ENCODE peak calls at places on chromosomes 7 and 10, in eight cellular contexts. M is prostate gland, O is OCI-LY7, I is Peyer's patch, V is heart right ventricle, Y is hepatocyte, J is AG04450, U is brain microvascular endothelial cell. Z is an unnamed sample.

GRCh38 chr7:20301311-20301939 is 29.3 kb upstream of the ITGB8 start:
- DNase-seq in M (no peak), O (no peak), I (no peak), V (no peak), Y (no peak), J (no peak), U (peak), Z (no peak)

GRCh38 chr10:77467422-77467963 is 170.1 kb downstream of the KCNMA1 start:
- DNase-seq in M (no peak), O (no peak), I (no peak), V (no peak), Y (no peak), J (no peak), U (no peak), Z (no peak)

GRCh38 chr10:42753126-42753506 is 29.5 kb upstream of the BMS1 start:
- DNase-seq in M (peak), O (no peak), I (peak), V (peak), Y (peak), J (peak), U (peak), Z (peak)

GRCh38 chr7:155533120-155533826 is 13.1 kb downstream of the CNPY1 start:
- DNase-seq in M (no peak), O (no peak), I (no peak), V (no peak), Y (no peak), J (no peak), U (no peak), Z (no peak)

GRCh38 chr10:5583525-5584175 is 58.9 kb downstream of the CALML3 start:
- DNase-seq in M (peak), O (peak), I (peak), V (peak), Y (peak), J (no peak), U (no peak), Z (peak)

GRCh38 chr10:61280303-61280702 is 172.9 kb downstream of the TMEM26 start:
- DNase-seq in M (no peak), O (no peak), I (no peak), V (no peak), Y (no peak), J (no peak), U (peak), Z (no peak)

GRCh38 chr7:34759477-34760125 is 101.6 kb downstream of the NPSR1 start:
- DNase-seq in M (no peak), O (peak), I (no peak), V (no peak), Y (peak), J (no peak), U (peak), Z (no peak)

GRCh38 chr7:38294926-38295325 is 21.5 kb upstream of the TARP start:
- DNase-seq in M (no peak), O (no peak), I (no peak), V (no peak), Y (no peak), J (no peak), U (no peak), Z (no peak)

GRCh38 chr10:112389147-112389822 is 15.4 kb downstream of the ACSL5 start:
- DNase-seq in M (no peak), O (peak), I (peak), V (peak), Y (peak), J (no peak), U (peak), Z (peak)

GRCh38 chr7:78395298-78396120 is 596.9 kb downstream of the PHTF2 start:
- DNase-seq in M (no peak), O (no peak), I (no peak), V (no peak), Y (no peak), J (no peak), U (no peak), Z (no peak)

GRCh38 chr7:132348341-132348740 is 227.9 kb downstream of the PLXNA4 start:
- DNase-seq in M (no peak), O (no peak), I (no peak), V (no peak), Y (no peak), J (no peak), U (no peak), Z (no peak)

GRCh38 chr10:21021843-21022594 is 124.9 kb upstream of the NEBL start:
- DNase-seq in M (no peak), O (peak), I (no peak), V (no peak), Y (peak), J (no peak), U (no peak), Z (no peak)

GRCh38 chr10:22681783-22682183 is 32.6 kb downstream of the PIP4K2A start:
- DNase-seq in M (peak), O (no peak), I (no peak), V (no peak), Y (peak), J (no peak), U (peak), Z (no peak)

GRCh38 chr10:95363303-95363912 is 72.6 kb upstream of the PDLIM1 start:
- DNase-seq in M (peak), O (peak), I (peak), V (peak), Y (peak), J (no peak), U (peak), Z (peak)

GRCh38 chr10:113225903-113226302 is 275.9 kb downstream of the TCF7L2 start:
- DNase-seq in M (no peak), O (no peak), I (no peak), V (no peak), Y (no peak), J (no peak), U (no peak), Z (no peak)

GRCh38 chr10:11830836-11831519 is 7.8 kb downstream of the PROSER2 start:
- DNase-seq in M (peak), O (no peak), I (no peak), V (no peak), Y (peak), J (no peak), U (no peak), Z (no peak)

GRCh38 chr7:48091506-48092433 is 2.7 kb downstream of the UPP1 start:
- DNase-seq in M (no peak), O (no peak), I (no peak), V (no peak), Y (no peak), J (no peak), U (no peak), Z (no peak)

GRCh38 chr7:140889645-140890044 is 35.1 kb downstream of the BRAF start:
- DNase-seq in M (no peak), O (no peak), I (no peak), V (no peak), Y (no peak), J (no peak), U (no peak), Z (no peak)

GRCh38 chr10:118332948-118333710 is 9.0 kb downstream of the FAM204A start:
- DNase-seq in M (peak), O (no peak), I (no peak), V (no peak), Y (peak), J (no peak), U (no peak), Z (no peak)

GRCh38 chr10:34415039-34415438 is 400.1 kb downstream of the PARD3 start:
- DNase-seq in M (no peak), O (no peak), I (no peak), V (no peak), Y (no peak), J (no peak), U (no peak), Z (no peak)

GRCh38 chr7:123658023-123658422 is 2.4 kb downstream of the LMOD2 start:
- DNase-seq in M (no peak), O (no peak), I (no peak), V (no peak), Y (no peak), J (no peak), U (no peak), Z (no peak)

GRCh38 chr7:148473694-148474222 is 116.8 kb upstream of the C7orf33 start:
- DNase-seq in M (no peak), O (no peak), I (no peak), V (no peak), Y (no peak), J (no peak), U (no peak), Z (no peak)

GRCh38 chr10:126133082-126133620 is 236.8 kb downstream of the FANK1 start:
- DNase-seq in M (no peak), O (no peak), I (no peak), V (no peak), Y (no peak), J (no peak), U (no peak), Z (no peak)

GRCh38 chr10:80408198-80409085 is at the start of gene PRXL2A:
- DNase-seq in M (peak), O (no peak), I (peak), V (peak), Y (peak), J (no peak), U (peak), Z (peak)

GRCh38 chr7:41205600-41205999 is 497.3 kb downstream of the INHBA start:
- DNase-seq in M (no peak), O (no peak), I (no peak), V (no peak), Y (no peak), J (no peak), U (no peak), Z (peak)

GRCh38 chr10:13608246-13608853 is 21.6 kb downstream of the PRPF18 start:
- DNase-seq in M (peak), O (no peak), I (no peak), V (no peak), Y (no peak), J (no peak), U (no peak), Z (no peak)

GRCh38 chr10:59181668-59182067 is 5.2 kb downstream of the PHYHIPL start:
- DNase-seq in M (peak), O (peak), I (peak), V (peak), Y (peak), J (no peak), U (peak), Z (peak)

GRCh38 chr7:107939472-107940145 is 48.6 kb downstream of the DLD start:
- DNase-seq in M (no peak), O (no peak), I (peak), V (peak), Y (no peak), J (no peak), U (peak), Z (no peak)

GRCh38 chr10:15387021-15387420 is 15.9 kb upstream of the FAM171A1 start:
- DNase-seq in M (no peak), O (no peak), I (no peak), V (no peak), Y (no peak), J (no peak), U (no peak), Z (no peak)

GRCh38 chr7:148620749-148621372 is 30.3 kb downstream of the C7orf33 start:
- DNase-seq in M (no peak), O (no peak), I (no peak), V (no peak), Y (peak), J (no peak), U (no peak), Z (no peak)

DNA sequence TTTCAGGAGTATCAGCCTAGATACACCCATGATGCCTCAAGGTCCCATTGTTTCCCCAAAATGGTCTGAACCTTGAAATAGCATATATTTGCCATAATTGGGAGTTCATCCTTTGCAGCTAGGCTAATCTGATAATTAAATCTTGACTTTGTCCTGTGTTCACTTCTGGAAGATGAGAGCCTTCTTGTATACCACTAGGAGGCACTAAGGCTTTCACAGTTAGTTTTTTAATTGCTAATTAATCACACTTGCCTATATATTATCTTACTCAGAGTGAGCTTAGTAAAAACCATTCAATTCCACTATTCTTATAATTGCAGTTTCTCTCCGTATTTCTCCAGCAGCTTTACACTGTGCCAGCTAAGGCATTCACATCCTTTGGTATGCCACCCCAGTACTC is 48.7 kb upstream of the MAGI2 start:
- DNase-seq in M (no peak), O (no peak), I (no peak), V (no peak), Y (no peak), J (no peak), U (no peak), Z (no peak)
- TF ChIP-seq CTCF in M (no peak), O (peak), I (peak), V (no peak), Y (peak), J (no peak), U (peak), Z (no peak)

GRCh38 chr7:151381333-151382078 is 28.3 kb downstream of the WDR86 start:
- DNase-seq in M (no peak), O (peak), I (peak), V (no peak), Y (no peak), J (no peak), U (no peak), Z (no peak)
- H3K4me3 ChIP-seq in M (peak), O (peak), I (peak), V (peak), Y (no peak), J (no peak), U (no peak), Z (peak)

GRCh38 chr10:25808372-25808771 is 125.7 kb upstream of the MYO3A start:
- DNase-seq in M (no peak), O (no peak), I (no peak), V (no peak), Y (no peak), J (no peak), U (no peak), Z (no peak)
- TF ChIP-seq CTCF in M (no peak), O (no peak), I (no peak), V (no peak), Y (no peak), J (no peak), U (no peak), Z (no peak)

GRCh38 chr7:131188367-131189339 is 139.0 kb upstream of the MKLN1 start:
- DNase-seq in M (no peak), O (no peak), I (no peak), V (no peak), Y (peak), J (peak), U (peak), Z (peak)
- H3K4me3 ChIP-seq in M (no peak), O (no peak), I (no peak), V (no peak), Y (no peak), J (no peak), U (no peak), Z (no peak)

GRCh38 chr10:66586897-66587679 is 338.7 kb upstream of the LRRTM3 start:
- DNase-seq in M (no peak), O (no peak), I (no peak), V (no peak), Y (no peak), J (no peak), U (no peak), Z (no peak)

GRCh38 chr10:66587680-66588050 is 338.2 kb upstream of the LRRTM3 start:
- DNase-seq in M (no peak), O (no peak), I (no peak), V (no peak), Y (no peak), J (no peak), U (no peak), Z (no peak)

GRCh38 chr10:66591865-66592264 is 334.0 kb upstream of the LRRTM3 start:
- DNase-seq in M (no peak), O (no peak), I (no peak), V (no peak), Y (no peak), J (no peak), U (no peak), Z (no peak)

GRCh38 chr10:66586073-66586472 is 339.8 kb upstream of the LRRTM3 start:
- DNase-seq in M (no peak), O (no peak), I (no peak), V (no peak), Y (peak), J (no peak), U (peak), Z (no peak)
- TF ChIP-seq CTCF in M (no peak), O (peak), I (peak), V (no peak), Y (peak), J (peak), U (peak), Z (no peak)

DNA sequence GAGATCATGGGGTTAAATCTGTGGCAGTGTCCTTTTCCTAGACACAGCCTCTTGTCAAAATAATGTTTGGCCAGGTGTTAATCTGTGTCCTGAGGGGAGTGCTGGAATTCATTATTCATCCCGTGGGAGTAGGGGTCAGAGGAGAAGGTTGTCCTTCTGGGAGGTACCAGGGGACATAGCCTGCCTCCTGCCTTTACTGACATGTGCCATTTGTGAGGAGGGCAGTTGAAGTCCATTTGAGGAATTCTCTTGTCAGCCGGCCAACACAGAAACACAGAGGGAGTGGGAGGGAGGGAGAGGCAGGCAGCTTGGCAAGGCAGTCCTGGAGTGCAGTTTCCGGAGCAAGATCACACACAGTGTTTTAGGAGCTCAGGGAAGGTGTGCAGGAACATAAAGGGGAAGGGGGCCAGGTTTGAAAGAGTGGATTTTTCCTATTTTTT is 368.9 kb downstream of the AUTS2 start:
- DNase-seq in M (no peak), O (no peak), I (no peak), V (peak), Y (peak), J (no peak), U (no peak), Z (no peak)
- H3K4me3 ChIP-seq in M (no peak), O (no peak), I (no peak), V (peak), Y (no peak), J (no peak), U (no peak), Z (no peak)

DNA sequence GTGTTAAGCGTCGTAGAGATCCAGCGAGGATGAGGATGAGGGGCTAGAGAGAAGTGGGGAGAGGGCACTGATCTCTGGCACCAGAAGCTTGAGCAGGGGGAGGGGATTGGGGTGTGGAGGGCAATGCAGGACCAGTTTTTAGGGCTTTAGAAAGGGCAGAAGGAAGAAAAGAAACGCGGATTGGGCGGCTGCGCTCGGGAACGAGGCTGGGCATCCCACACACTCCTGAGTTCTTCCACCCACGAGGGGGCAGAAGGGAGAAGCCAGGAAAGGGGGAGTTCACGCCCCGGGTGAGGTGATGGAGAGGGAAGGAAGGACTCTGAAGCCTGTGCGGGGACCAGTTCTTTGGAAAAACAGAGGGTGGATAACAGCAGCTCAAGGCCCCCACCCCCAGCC is 6.1 kb upstream of the VGF start:
- DNase-seq in M (no peak), O (no peak), I (no peak), V (no peak), Y (no peak), J (no peak), U (no peak), Z (no peak)
- TF ChIP-seq CTCF in M (no peak), O (no peak), I (no peak), V (no peak), Y (no peak), J (peak), U (peak), Z (peak)

GRCh38 chr10:103659674-103660363 is 166.3 kb downstream of the NEURL1 start:
- DNase-seq in M (peak), O (no peak), I (peak), V (peak), Y (peak), J (peak), U (peak), Z (no peak)
- H3K4me3 ChIP-seq in M (peak), O (no peak), I (peak), V (peak), Y (peak), J (peak), U (peak), Z (peak)

DNA sequence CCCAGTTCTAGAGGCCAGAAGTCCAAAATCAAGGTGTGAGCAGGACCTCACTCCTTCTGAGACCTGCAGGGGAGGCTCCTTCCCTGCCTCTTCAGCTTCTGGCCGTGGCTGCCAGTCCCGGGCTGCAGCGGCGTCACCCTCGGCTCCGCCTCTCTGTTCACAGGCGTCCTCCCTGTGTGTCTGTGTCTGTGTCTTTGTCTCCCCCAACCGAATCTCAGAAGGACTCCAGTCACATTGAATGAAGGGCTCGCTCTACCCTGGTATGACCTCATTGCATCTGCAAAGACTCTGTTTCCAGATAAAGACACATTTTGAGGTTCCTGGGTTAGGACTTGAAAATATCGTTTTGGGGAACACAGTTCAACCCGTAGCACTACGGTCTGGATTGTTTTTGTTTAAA is 33.1 kb upstream of the GALNT11 start:
- DNase-seq in M (peak), O (peak), I (peak), V (peak), Y (peak), J (no peak), U (peak), Z (peak)
- TF ChIP-seq CTCF in M (peak), O (peak), I (peak), V (no peak), Y (peak), J (no peak), U (no peak), Z (peak)

GRCh38 chr10:124743188-124744046 is 761 bp downstream of the FAM53B start:
- DNase-seq in M (no peak), O (peak), I (peak), V (no peak), Y (peak), J (no peak), U (peak), Z (peak)

GRCh38 chr10:124742418-124743187 is 1.6 kb downstream of the FAM53B start:
- DNase-seq in M (no peak), O (peak), I (peak), V (no peak), Y (peak), J (no peak), U (peak), Z (no peak)

GRCh38 chr10:124741281-124741921 is 2.8 kb downstream of the FAM53B start:
- DNase-seq in M (peak), O (peak), I (peak), V (peak), Y (peak), J (no peak), U (peak), Z (peak)

GRCh38 chr10:124740374-124741280 is 3.6 kb downstream of the FAM53B start:
- DNase-seq in M (peak), O (peak), I (peak), V (no peak), Y (peak), J (no peak), U (no peak), Z (peak)

GRCh38 chr10:124741922-124742417 is 2.2 kb downstream of the FAM53B start:
- DNase-seq in M (no peak), O (peak), I (peak), V (no peak), Y (peak), J (no peak), U (no peak), Z (no peak)
- H3K4me3 ChIP-seq in M (peak), O (peak), I (peak), V (peak), Y (no peak), J (no peak), U (no peak), Z (peak)

Z was measured in GM06990.